ENCODE peak calls at places on chromosomes 2 and 18, in eight cellular contexts. One of them, this sample, is unnamed.

GRCh38 chr2:212033888-212034287 is 504.7 kb downstream of the ERBB4 start:
- DNase-seq in endothelial cell of umbilical vein: peak; percentile 24
- DNase-seq in GM23248: no peak
- DNase-seq in aorta: no peak
- DNase-seq in body of pancreas: no peak
- DNase-seq in CD8-positive, alpha-beta memory T cell: no peak
- DNase-seq in cardiac muscle cell: no peak
- DNase-seq in hepatocyte: no peak
- DNase-seq in this sample: no peak

GRCh38 chr2:118696786-118697465 is 150.5 kb downstream of the EN1 start:
- DNase-seq in hepatocyte: no peak
- DNase-seq in GM23248: peak; percentile 24
- DNase-seq in cardiac muscle cell: no peak
- DNase-seq in endothelial cell of umbilical vein: no peak
- DNase-seq in body of pancreas: no peak
- DNase-seq in CD8-positive, alpha-beta memory T cell: no peak
- DNase-seq in aorta: no peak
- DNase-seq in this sample: no peak

GRCh38 chr2:227163998-227164744 is at the start of the genes COL4A3 and COL4A4:
- DNase-seq in GM23248: peak; percentile 64
- DNase-seq in CD8-positive, alpha-beta memory T cell: no peak
- DNase-seq in cardiac muscle cell: peak; percentile 30
- DNase-seq in aorta: peak; percentile 73
- DNase-seq in body of pancreas: peak; percentile 51
- DNase-seq in hepatocyte: peak; percentile 60
- DNase-seq in endothelial cell of umbilical vein: no peak
- DNase-seq in this sample: no peak

GRCh38 chr2:127448526-127448925 is 30.3 kb downstream of the PROC start:
- DNase-seq in endothelial cell of umbilical vein: no peak
- DNase-seq in aorta: no peak
- DNase-seq in cardiac muscle cell: no peak
- DNase-seq in GM23248: peak; percentile 66
- DNase-seq in hepatocyte: no peak
- DNase-seq in CD8-positive, alpha-beta memory T cell: no peak
- DNase-seq in body of pancreas: no peak
- DNase-seq in this sample: no peak

GRCh38 chr2:97691166-97691565 is 21.7 kb downstream of the C2orf92 start:
- DNase-seq in endothelial cell of umbilical vein: no peak
- DNase-seq in aorta: no peak
- DNase-seq in CD8-positive, alpha-beta memory T cell: no peak
- DNase-seq in body of pancreas: no peak
- DNase-seq in GM23248: no peak
- DNase-seq in cardiac muscle cell: no peak
- DNase-seq in hepatocyte: no peak
- DNase-seq in this sample: no peak

GRCh38 chr2:105437708-105438103 is 38.9 kb upstream of the FHL2 start:
- DNase-seq in aorta: no peak
- DNase-seq in CD8-positive, alpha-beta memory T cell: no peak
- DNase-seq in hepatocyte: no peak
- DNase-seq in endothelial cell of umbilical vein: no peak
- DNase-seq in body of pancreas: no peak
- DNase-seq in GM23248: peak; percentile 50
- DNase-seq in cardiac muscle cell: peak; percentile 66
- DNase-seq in this sample: peak; percentile 34

GRCh38 chr2:187698374-187699110 is 144.3 kb upstream of the TFPI start:
- DNase-seq in CD8-positive, alpha-beta memory T cell: no peak
- DNase-seq in aorta: no peak
- DNase-seq in endothelial cell of umbilical vein: no peak
- DNase-seq in cardiac muscle cell: peak; percentile 62
- DNase-seq in hepatocyte: no peak
- DNase-seq in body of pancreas: no peak
- DNase-seq in GM23248: peak; percentile 4
- DNase-seq in this sample: no peak

GRCh38 chr2:237896507-237896892 is 37.1 kb downstream of the RAMP1 start:
- DNase-seq in body of pancreas: no peak
- DNase-seq in GM23248: no peak
- DNase-seq in endothelial cell of umbilical vein: no peak
- DNase-seq in CD8-positive, alpha-beta memory T cell: no peak
- DNase-seq in hepatocyte: no peak
- DNase-seq in cardiac muscle cell: no peak
- DNase-seq in aorta: peak; percentile 32
- DNase-seq in this sample: no peak

GRCh38 chr2:170098626-170099312 is 79.2 kb upstream of the MYO3B start:
- DNase-seq in hepatocyte: no peak
- DNase-seq in GM23248: no peak
- DNase-seq in cardiac muscle cell: peak; percentile 28
- DNase-seq in body of pancreas: no peak
- DNase-seq in CD8-positive, alpha-beta memory T cell: no peak
- DNase-seq in aorta: no peak
- DNase-seq in endothelial cell of umbilical vein: peak; percentile 87
- DNase-seq in this sample: no peak

GRCh38 chr2:98170076-98170475 is 83.1 kb downstream of the VWA3B start:
- DNase-seq in cardiac muscle cell: no peak
- DNase-seq in aorta: no peak
- DNase-seq in GM23248: peak; percentile 30
- DNase-seq in CD8-positive, alpha-beta memory T cell: no peak
- DNase-seq in endothelial cell of umbilical vein: no peak
- DNase-seq in body of pancreas: no peak
- DNase-seq in hepatocyte: no peak
- DNase-seq in this sample: no peak

GRCh38 chr2:120741514-120742448 is 6.1 kb downstream of the GLI2 start:
- DNase-seq in CD8-positive, alpha-beta memory T cell: no peak
- DNase-seq in aorta: no peak
- DNase-seq in GM23248: peak; percentile 65
- DNase-seq in body of pancreas: peak; percentile 47
- DNase-seq in endothelial cell of umbilical vein: no peak
- DNase-seq in hepatocyte: no peak
- DNase-seq in cardiac muscle cell: peak; percentile 40
- DNase-seq in this sample: no peak

GRCh38 chr2:101718993-101719571 is 21.6 kb downstream of the MAP4K4 start:
- DNase-seq in body of pancreas: no peak
- DNase-seq in GM23248: peak; percentile 50
- DNase-seq in aorta: no peak
- DNase-seq in cardiac muscle cell: no peak
- DNase-seq in CD8-positive, alpha-beta memory T cell: peak; percentile 18
- DNase-seq in hepatocyte: no peak
- DNase-seq in endothelial cell of umbilical vein: no peak
- DNase-seq in this sample: peak; percentile 68

GRCh38 chr2:142535311-142535710 is 342.2 kb upstream of the KYNU start:
- DNase-seq in aorta: no peak
- DNase-seq in body of pancreas: no peak
- DNase-seq in hepatocyte: no peak
- DNase-seq in endothelial cell of umbilical vein: no peak
- DNase-seq in GM23248: no peak
- DNase-seq in cardiac muscle cell: no peak
- DNase-seq in CD8-positive, alpha-beta memory T cell: no peak
- DNase-seq in this sample: no peak

GRCh38 chr2:143264851-143265250 is 135.6 kb downstream of the ARHGAP15 start:
- DNase-seq in endothelial cell of umbilical vein: no peak
- DNase-seq in body of pancreas: no peak
- DNase-seq in CD8-positive, alpha-beta memory T cell: no peak
- DNase-seq in hepatocyte: no peak
- DNase-seq in aorta: no peak
- DNase-seq in GM23248: peak; percentile 94
- DNase-seq in cardiac muscle cell: peak; percentile 75
- DNase-seq in this sample: no peak

GRCh38 chr18:34771958-34772357 is 61.9 kb downstream of the DTNA start:
- DNase-seq in body of pancreas: no peak
- DNase-seq in GM23248: peak; percentile 67
- DNase-seq in aorta: no peak
- DNase-seq in hepatocyte: no peak
- DNase-seq in cardiac muscle cell: peak; percentile 13
- DNase-seq in CD8-positive, alpha-beta memory T cell: no peak
- DNase-seq in endothelial cell of umbilical vein: no peak
- DNase-seq in this sample: no peak

GRCh38 chr2:237614151-237614720 is 13.2 kb upstream of the LRRFIP1 start:
- DNase-seq in aorta: no peak
- DNase-seq in GM23248: no peak
- DNase-seq in endothelial cell of umbilical vein: peak; percentile 49
- DNase-seq in hepatocyte: peak; percentile 86
- DNase-seq in CD8-positive, alpha-beta memory T cell: no peak
- DNase-seq in body of pancreas: peak; percentile 72
- DNase-seq in cardiac muscle cell: peak; percentile 83
- DNase-seq in this sample: peak; percentile 58

GRCh38 chr2:24820598-24821432 is 27.6 kb downstream of the CENPO start:
- DNase-seq in body of pancreas: no peak
- DNase-seq in aorta: no peak
- DNase-seq in endothelial cell of umbilical vein: no peak
- DNase-seq in cardiac muscle cell: no peak
- DNase-seq in GM23248: no peak
- DNase-seq in hepatocyte: no peak
- DNase-seq in CD8-positive, alpha-beta memory T cell: no peak
- DNase-seq in this sample: no peak

GRCh38 chr2:88738271-88738670 is 46.8 kb downstream of the RPIA start:
- DNase-seq in aorta: no peak
- DNase-seq in endothelial cell of umbilical vein: peak; percentile 88
- DNase-seq in body of pancreas: no peak
- DNase-seq in cardiac muscle cell: peak; percentile 68
- DNase-seq in GM23248: peak; percentile 39
- DNase-seq in hepatocyte: no peak
- DNase-seq in CD8-positive, alpha-beta memory T cell: no peak
- DNase-seq in this sample: no peak
- H3K36me3 ChIP-seq in aorta: peaks cover 6% of the 10 kb centered on the region
- H3K36me3 ChIP-seq in endothelial cell of umbilical vein: no peaks in the 10 kb centered on the region
- H3K36me3 ChIP-seq in body of pancreas: peaks cover 2% of the 10 kb centered on the region
- H3K36me3 ChIP-seq in cardiac muscle cell: no peaks in the 10 kb centered on the region
- H3K36me3 ChIP-seq in GM23248: peaks cover 7% of the 10 kb centered on the region
- H3K36me3 ChIP-seq in hepatocyte: no peaks in the 10 kb centered on the region
- H3K36me3 ChIP-seq in CD8-positive, alpha-beta memory T cell: peaks cover 16% of the 10 kb centered on the region
- H3K36me3 ChIP-seq in this sample: peaks cover 17% of the 10 kb centered on the region

GRCh38 chr2:28652217-28652616 is 99.4 kb upstream of the PPP1CB start:
- DNase-seq in hepatocyte: no peak
- DNase-seq in aorta: no peak
- DNase-seq in cardiac muscle cell: no peak
- DNase-seq in endothelial cell of umbilical vein: no peak
- DNase-seq in GM23248: peak; percentile 26
- DNase-seq in CD8-positive, alpha-beta memory T cell: no peak
- DNase-seq in body of pancreas: no peak
- DNase-seq in this sample: no peak

GRCh38 chr2:28654286-28654980 is 97.2 kb upstream of the PPP1CB start:
- DNase-seq in CD8-positive, alpha-beta memory T cell: no peak
- DNase-seq in hepatocyte: no peak
- DNase-seq in body of pancreas: no peak
- DNase-seq in cardiac muscle cell: peak; percentile 37
- DNase-seq in endothelial cell of umbilical vein: no peak
- DNase-seq in aorta: no peak
- DNase-seq in GM23248: no peak
- DNase-seq in this sample: no peak

GRCh38 chr2:28658369-28658768 is 93.3 kb upstream of the PPP1CB start:
- DNase-seq in hepatocyte: peak; percentile 40
- DNase-seq in endothelial cell of umbilical vein: no peak
- DNase-seq in GM23248: peak; percentile 68
- DNase-seq in body of pancreas: no peak
- DNase-seq in CD8-positive, alpha-beta memory T cell: no peak
- DNase-seq in cardiac muscle cell: peak; percentile 66
- DNase-seq in aorta: no peak
- DNase-seq in this sample: peak; percentile 81

GRCh38 chr2:28656937-28657615 is 94.6 kb upstream of the PPP1CB start:
- DNase-seq in cardiac muscle cell: no peak
- DNase-seq in GM23248: no peak
- DNase-seq in CD8-positive, alpha-beta memory T cell: no peak
- DNase-seq in body of pancreas: no peak
- DNase-seq in aorta: no peak
- DNase-seq in hepatocyte: no peak
- DNase-seq in endothelial cell of umbilical vein: no peak
- DNase-seq in this sample: no peak

GRCh38 chr2:28654981-28655322 is 96.7 kb upstream of the PPP1CB start:
- DNase-seq in body of pancreas: no peak
- DNase-seq in endothelial cell of umbilical vein: no peak
- DNase-seq in CD8-positive, alpha-beta memory T cell: no peak
- DNase-seq in GM23248: no peak
- DNase-seq in hepatocyte: peak; percentile 77
- DNase-seq in aorta: no peak
- DNase-seq in cardiac muscle cell: no peak
- DNase-seq in this sample: no peak
- H3K27ac ChIP-seq in body of pancreas: no peak overlapping the region
- H3K27ac ChIP-seq in endothelial cell of umbilical vein: no peak overlapping the region
- H3K27ac ChIP-seq in CD8-positive, alpha-beta memory T cell: no peak overlapping the region
- H3K27ac ChIP-seq in GM23248: no peak overlapping the region
- H3K27ac ChIP-seq in hepatocyte: peak overlapping the region; percentile 85
- H3K27ac ChIP-seq in aorta: no peak overlapping the region
- H3K27ac ChIP-seq in cardiac muscle cell: no peak overlapping the region
- H3K27ac ChIP-seq in this sample: no peak overlapping the region

DNA sequence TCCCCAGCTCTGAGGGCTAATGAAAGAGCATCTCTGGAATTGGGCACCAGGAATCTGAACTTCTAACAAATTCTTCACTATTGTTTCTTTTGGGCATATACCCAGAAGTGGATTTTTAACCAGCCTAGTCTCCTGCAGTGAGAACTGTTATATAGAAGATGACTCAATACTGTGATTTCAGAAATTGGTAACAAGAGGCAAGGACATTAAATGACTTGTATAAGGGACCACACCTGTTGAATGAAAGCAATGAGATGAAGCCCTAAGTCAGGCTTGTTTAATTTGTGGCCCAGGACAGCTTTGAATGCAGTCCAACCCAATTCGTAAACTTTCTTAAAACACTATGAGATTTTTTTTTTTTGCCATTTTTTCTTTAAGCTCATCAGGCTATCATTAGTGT is 57.9 kb downstream of the EPC2 start:
- DNase-seq in body of pancreas: no peak
- DNase-seq in GM23248: peak; percentile 15
- DNase-seq in aorta: no peak
- DNase-seq in CD8-positive, alpha-beta memory T cell: no peak
- DNase-seq in hepatocyte: no peak
- DNase-seq in cardiac muscle cell: no peak
- DNase-seq in endothelial cell of umbilical vein: no peak
- DNase-seq in this sample: no peak
- H3K9me3 ChIP-seq in body of pancreas: peaks cover 5% of the 10 kb centered on the region
- H3K9me3 ChIP-seq in GM23248: no peaks in the 10 kb centered on the region
- H3K9me3 ChIP-seq in aorta: no peaks in the 10 kb centered on the region
- H3K9me3 ChIP-seq in CD8-positive, alpha-beta memory T cell: peaks cover 13% of the 10 kb centered on the region
- H3K9me3 ChIP-seq in hepatocyte: peaks cover 14% of the 10 kb centered on the region
- H3K9me3 ChIP-seq in cardiac muscle cell: no peaks in the 10 kb centered on the region
- H3K9me3 ChIP-seq in endothelial cell of umbilical vein: no peaks in the 10 kb centered on the region
- H3K9me3 ChIP-seq in this sample: peaks cover 15% of the 10 kb centered on the region

DNA sequence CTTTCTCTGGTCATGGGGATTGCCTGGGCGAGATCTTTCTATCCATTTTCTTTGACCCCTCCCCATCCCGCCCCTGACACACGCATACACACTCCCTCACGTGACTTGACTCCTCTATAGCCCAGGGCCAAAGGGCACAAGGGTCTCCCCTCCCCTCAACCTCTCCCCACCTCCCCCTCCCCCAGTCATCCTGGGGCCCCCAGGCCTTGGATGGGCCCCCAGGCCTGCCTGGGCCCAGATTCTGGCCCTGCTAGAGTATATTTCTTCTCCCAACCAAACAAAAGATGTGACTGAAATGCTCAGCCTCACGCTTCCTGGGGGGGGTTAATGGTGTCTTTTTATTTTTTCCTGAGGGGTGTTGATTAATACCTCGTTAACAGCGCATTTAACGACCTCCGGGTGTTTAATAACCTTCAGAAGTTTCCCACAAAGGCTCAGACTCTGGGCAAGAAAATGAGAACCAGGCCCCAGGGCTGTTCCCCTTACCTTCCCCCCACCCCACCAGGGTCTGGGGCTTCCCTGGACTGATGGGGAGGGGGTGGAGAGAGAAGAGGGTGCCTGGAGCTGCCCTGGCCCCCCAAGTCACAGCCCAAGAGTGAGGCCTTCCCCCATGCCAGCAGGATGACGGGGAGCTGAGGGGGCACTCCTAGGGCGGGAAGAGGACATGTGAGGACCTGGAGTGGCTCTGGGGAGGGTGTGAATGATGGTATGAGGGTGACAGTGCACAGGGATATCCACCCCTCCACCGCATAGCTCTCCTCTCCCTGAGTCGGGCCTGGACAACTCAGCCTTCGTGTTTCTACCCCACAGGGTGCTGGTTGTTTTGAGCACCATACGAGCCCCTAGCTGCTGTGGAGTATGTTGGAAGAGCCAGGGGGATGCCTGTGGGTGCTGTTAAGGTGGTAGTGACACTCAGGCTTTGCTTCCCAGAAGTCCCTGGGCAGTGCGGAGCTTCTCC is 3.6 kb downstream of the PKDCC start:
- DNase-seq in cardiac muscle cell: peak; percentile 46
- DNase-seq in hepatocyte: peak; percentile 65
- DNase-seq in GM23248: no peak
- DNase-seq in aorta: peak; percentile 42
- DNase-seq in body of pancreas: no peak
- DNase-seq in CD8-positive, alpha-beta memory T cell: no peak
- DNase-seq in endothelial cell of umbilical vein: no peak
- DNase-seq in this sample: no peak
- H3K36me3 ChIP-seq in cardiac muscle cell: peaks cover 14% of the 10 kb centered on the region
- H3K36me3 ChIP-seq in hepatocyte: no peaks in the 10 kb centered on the region
- H3K36me3 ChIP-seq in GM23248: no peaks in the 10 kb centered on the region
- H3K36me3 ChIP-seq in aorta: peaks cover 6% of the 10 kb centered on the region
- H3K36me3 ChIP-seq in body of pancreas: no peaks in the 10 kb centered on the region
- H3K36me3 ChIP-seq in CD8-positive, alpha-beta memory T cell: no peaks in the 10 kb centered on the region
- H3K36me3 ChIP-seq in endothelial cell of umbilical vein: no peaks in the 10 kb centered on the region
- H3K36me3 ChIP-seq in this sample: peaks cover 78% of the 10 kb centered on the region